ENCODE peak calls at places on chromosome 16, in eight cellular contexts. U, I, X, R, T, Q, E and M are unnamed samples.

GRCh38 chr16:66036162-66036561 is 330.3 kb upstream of the CDH5 start:
- DNase-seq in I (no peak), X (no peak), T (no peak), E (no peak), Q (peak), U (no peak), R (no peak), M (peak)

GRCh38 chr16:23801387-23801786 is 34.4 kb upstream of the PRKCB start:
- DNase-seq in I (peak), U (peak), E (peak), R (no peak), X (peak), T (peak), Q (peak), M (no peak)

GRCh38 chr16:70715860-70716357 is 30.1 kb upstream of the MTSS2 start:
- DNase-seq in R (no peak), I (peak), E (no peak), U (no peak), X (peak), T (no peak), Q (no peak), M (no peak)

GRCh38 chr16:9123871-9124270 is 32.4 kb downstream of the HAPSTR1 start:
- DNase-seq in I (no peak), R (no peak), T (no peak), X (peak), E (no peak), U (no peak), Q (no peak), M (no peak)

GRCh38 chr16:19751478-19751877 is 33.4 kb downstream of the IQCK start:
- DNase-seq in X (no peak), I (no peak), Q (no peak), E (no peak), T (no peak), R (no peak), U (no peak), M (no peak)

GRCh38 chr16:4134434-4134833 is 18.2 kb upstream of the ADCY9 start:
- DNase-seq in T (no peak), I (no peak), E (no peak), R (no peak), X (no peak), U (no peak), Q (no peak), M (no peak)

GRCh38 chr16:49213594-49213993 is 68.0 kb downstream of the CBLN1 start:
- DNase-seq in U (no peak), R (no peak), T (peak), X (no peak), E (no peak), I (no peak), Q (no peak), M (no peak)

GRCh38 chr16:3000540-3000939 is 12.2 kb upstream of the CLDN9 start:
- DNase-seq in I (no peak), X (no peak), U (no peak), E (no peak), R (no peak), T (no peak), Q (no peak), M (no peak)

GRCh38 chr16:24737391-24737871 is 8.0 kb downstream of the TNRC6A start:
- DNase-seq in E (no peak), X (no peak), T (no peak), U (no peak), Q (peak), R (no peak), I (no peak), M (no peak)

GRCh38 chr16:49842972-49843371 is 12.9 kb downstream of the ZNF423 start:
- DNase-seq in E (no peak), Q (no peak), R (no peak), I (no peak), X (no peak), U (no peak), T (no peak), M (no peak)

GRCh38 chr16:88387941-88388627 is 5.3 kb downstream of the ZNF469 start:
- DNase-seq in I (no peak), X (peak), T (no peak), R (no peak), E (no peak), Q (peak), U (no peak), M (peak)

GRCh38 chr16:87344931-87345631 is 27.9 kb upstream of the C16orf95 start:
- DNase-seq in T (peak), R (no peak), X (no peak), I (peak), E (peak), U (no peak), Q (no peak), M (no peak)

GRCh38 chr16:23699100-23699499 is 13.9 kb downstream of the ERN2 start:
- DNase-seq in I (no peak), U (no peak), T (no peak), X (no peak), Q (no peak), E (no peak), R (no peak), M (no peak)

GRCh38 chr16:89690392-89690901 is 4.0 kb downstream of the CDK10 start:
- DNase-seq in X (no peak), E (no peak), T (no peak), Q (no peak), U (no peak), I (no peak), R (no peak), M (peak)

GRCh38 chr16:48421741-48422140 is 36.5 kb upstream of the SIAH1 start:
- DNase-seq in I (no peak), Q (no peak), X (no peak), E (no peak), R (no peak), U (no peak), T (no peak), M (no peak)

GRCh38 chr16:1747934-1748333 is 23.4 kb downstream of the NME3 start:
- DNase-seq in I (no peak), U (no peak), X (no peak), T (no peak), E (no peak), Q (no peak), R (no peak), M (no peak)

GRCh38 chr16:84153660-84154214 is 8.6 kb downstream of the DNAAF1 start:
- DNase-seq in R (no peak), T (no peak), X (no peak), U (no peak), E (no peak), Q (no peak), I (no peak), M (no peak)

GRCh38 chr16:24534634-24535033 is 4.7 kb upstream of the RBBP6 start:
- DNase-seq in E (no peak), I (no peak), X (no peak), R (no peak), U (no peak), T (no peak), Q (no peak), M (no peak)

GRCh38 chr16:952321-952720 is 18.5 kb downstream of the LMF1 start:
- DNase-seq in Q (no peak), R (no peak), E (no peak), U (no peak), T (no peak), X (no peak), I (no peak), M (no peak)

GRCh38 chr16:50257876-50258275 is 8.5 kb upstream of the ADCY7 start:
- DNase-seq in R (no peak), U (no peak), E (no peak), I (no peak), Q (no peak), X (no peak), T (no peak), M (no peak)

GRCh38 chr16:56298948-56299602 is 107.8 kb downstream of the GNAO1 start:
- DNase-seq in I (no peak), R (no peak), U (peak), T (no peak), E (no peak), Q (no peak), X (no peak), M (no peak)

GRCh38 chr16:79081292-79082066 is 519.1 kb downstream of the MAF start:
- DNase-seq in Q (no peak), U (no peak), X (no peak), T (no peak), E (no peak), R (no peak), I (no peak), M (no peak)

GRCh38 chr16:4994719-4995434 is 36.7 kb downstream of the SEC14L5 start:
- DNase-seq in E (no peak), X (no peak), R (no peak), Q (peak), T (no peak), I (no peak), U (no peak), M (no peak)

GRCh38 chr16:15610369-15610871 is 32.5 kb downstream of the MARF1 start:
- DNase-seq in R (no peak), I (no peak), X (no peak), U (no peak), T (no peak), Q (peak), E (no peak), M (no peak)

GRCh38 chr16:11629071-11630030 is 38.9 kb upstream of the SNN start:
- DNase-seq in Q (no peak), E (no peak), I (no peak), R (no peak), T (peak), U (no peak), X (peak), M (no peak)

GRCh38 chr16:70454221-70455034 is at the start of gene FCSK:
- DNase-seq in I (peak), E (peak), T (peak), U (peak), R (no peak), Q (peak), X (peak), M (no peak)

GRCh38 chr16:66342294-66342900 is 24.1 kb upstream of the CDH5 start:
- DNase-seq in T (peak), I (no peak), X (no peak), U (peak), Q (no peak), E (no peak), R (no peak), M (no peak)

GRCh38 chr16:78259883-78260282 is 160.4 kb downstream of the WWOX start:
- DNase-seq in R (no peak), X (no peak), E (no peak), Q (no peak), I (no peak), T (peak), U (no peak), M (no peak)

GRCh38 chr16:2371421-2371820 is 30.9 kb upstream of the ABCA3 start:
- DNase-seq in R (no peak), E (no peak), I (no peak), Q (no peak), T (no peak), U (no peak), X (no peak), M (no peak)

GRCh38 chr16:75320435-75320834 is 69.0 kb upstream of the BCAR1 start:
- DNase-seq in R (no peak), I (no peak), T (peak), U (no peak), Q (no peak), X (no peak), E (no peak), M (no peak)

GRCh38 chr16:64507240-64508024 is 614.4 kb downstream of the CDH11 start:
- DNase-seq in I (no peak), Q (no peak), T (peak), R (no peak), E (no peak), X (no peak), U (no peak), M (no peak)

GRCh38 chr16:11076259-11077018 is 132.1 kb downstream of the CLEC16A start:
- DNase-seq in X (no peak), Q (no peak), R (no peak), I (peak), U (no peak), T (no peak), E (no peak), M (no peak)

GRCh38 chr16:84062734-84063640 is 20.4 kb upstream of the SLC38A8 start:
- DNase-seq in T (peak), Q (peak), U (peak), I (peak), E (peak), X (peak), R (peak), M (peak)

DNA sequence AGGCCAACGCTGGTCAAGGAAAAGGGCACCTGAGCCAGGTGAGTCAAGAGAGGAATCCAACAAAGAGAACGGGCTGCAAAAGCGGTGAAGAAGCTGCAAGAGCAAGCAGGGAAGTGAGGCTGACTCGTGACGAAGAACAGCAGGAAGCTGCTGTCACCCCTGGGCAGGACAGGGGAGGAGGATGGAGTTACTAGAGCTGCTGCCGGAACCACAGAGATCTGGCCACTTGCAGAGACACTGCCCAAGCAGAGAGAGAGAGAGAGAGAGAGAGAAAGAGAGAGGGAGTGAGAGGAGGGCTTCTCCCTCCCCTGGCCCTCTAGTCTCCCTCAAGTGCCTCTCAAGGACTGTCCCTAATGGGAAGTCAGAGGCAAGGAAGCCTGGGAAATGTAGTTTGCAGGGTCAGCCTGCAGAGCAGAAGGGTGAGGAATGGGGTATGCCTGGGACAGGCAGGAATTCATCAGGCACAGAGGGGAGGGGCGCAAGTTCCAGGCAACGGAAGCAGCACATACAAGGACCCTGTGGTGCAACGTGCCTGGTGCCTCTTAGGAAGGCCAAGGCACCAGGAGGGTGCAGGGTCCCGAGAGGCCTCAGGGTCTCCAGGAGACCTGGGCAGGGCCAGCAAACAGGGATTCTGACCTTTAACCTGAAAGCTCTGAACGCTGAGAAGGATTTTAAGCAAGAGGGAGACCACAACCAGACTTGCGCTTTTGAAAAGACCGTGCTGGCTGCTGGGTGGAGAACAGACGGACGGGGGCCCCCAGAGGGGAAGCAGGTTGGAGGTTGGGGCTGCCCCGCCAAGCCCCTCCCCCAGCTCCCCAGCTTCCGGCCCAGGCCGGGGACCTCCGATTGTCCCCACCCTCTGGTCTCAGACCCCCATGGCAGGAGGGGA is 45.8 kb upstream of the CIBAR2 start:
- DNase-seq in E (no peak), Q (peak), I (peak), X (no peak), R (no peak), T (peak), U (peak), M (no peak)
- H3K4me3 ChIP-seq in E (peak), Q (peak), I (peak), X (no peak), R (no peak), T (no peak), U (peak), M (no peak)

GRCh38 chr16:29864205-29864604 is 1.2 kb upstream of the CDIPT start:
- DNase-seq in Q (no peak), I (no peak), T (no peak), E (no peak), U (no peak), R (no peak), X (no peak), M (no peak)

GRCh38 chr16:29862383-29862883 is 593 bp downstream of the CDIPT start:
- DNase-seq in I (no peak), T (peak), E (no peak), R (no peak), U (no peak), X (peak), Q (no peak), M (no peak)

GRCh38 chr16:29860218-29860617 is 2.8 kb downstream of the CDIPT start:
- DNase-seq in E (no peak), T (no peak), X (no peak), Q (no peak), U (peak), R (no peak), I (no peak), M (no peak)

GRCh38 chr16:29862884-29863668 is at the start of gene CDIPT:
- DNase-seq in R (peak), Q (peak), U (peak), E (peak), I (peak), X (peak), T (peak), M (peak)

GRCh38 chr16:29863669-29863984 is 601 bp upstream of the CDIPT start:
- DNase-seq in E (no peak), I (no peak), R (no peak), U (no peak), Q (no peak), X (no peak), T (no peak), M (no peak)
- H3K4me3 ChIP-seq in E (no peak), I (no peak), R (peak), U (no peak), Q (peak), X (no peak), T (no peak), M (peak)

GRCh38 chr16:53052519-53053501 is at the start of gene CHD9NB:
- DNase-seq in R (no peak), T (peak), E (no peak), X (peak), U (peak), I (no peak), Q (peak), M (no peak)
- H3K4me3 ChIP-seq in R (no peak), T (no peak), E (no peak), X (no peak), U (no peak), I (no peak), Q (peak), M (peak)

DNA sequence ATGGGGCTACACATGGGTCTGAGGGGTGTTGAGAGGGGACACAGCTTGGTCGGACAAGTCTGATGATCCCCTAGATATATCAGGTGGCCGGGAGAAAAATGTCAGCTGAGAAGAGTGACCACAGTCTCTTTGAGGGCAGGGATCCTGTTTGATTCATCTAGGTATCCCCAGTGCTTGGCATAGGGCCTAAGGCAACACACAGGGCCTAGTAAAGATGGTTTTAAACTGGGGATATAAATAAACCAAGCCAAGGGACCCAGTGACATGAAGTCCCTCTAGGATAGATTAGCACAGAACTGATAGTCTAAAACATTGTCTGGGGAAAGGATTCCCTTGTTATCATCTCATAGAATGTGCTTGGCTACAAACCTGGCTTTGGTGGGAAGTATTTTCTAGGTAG is 1.4 kb downstream of the ERCC4 start:
- DNase-seq in E (no peak), U (no peak), I (no peak), Q (no peak), X (no peak), R (no peak), T (no peak), M (no peak)
- H3K4me3 ChIP-seq in E (no peak), U (no peak), I (no peak), Q (peak), X (no peak), R (no peak), T (no peak), M (no peak)

DNA sequence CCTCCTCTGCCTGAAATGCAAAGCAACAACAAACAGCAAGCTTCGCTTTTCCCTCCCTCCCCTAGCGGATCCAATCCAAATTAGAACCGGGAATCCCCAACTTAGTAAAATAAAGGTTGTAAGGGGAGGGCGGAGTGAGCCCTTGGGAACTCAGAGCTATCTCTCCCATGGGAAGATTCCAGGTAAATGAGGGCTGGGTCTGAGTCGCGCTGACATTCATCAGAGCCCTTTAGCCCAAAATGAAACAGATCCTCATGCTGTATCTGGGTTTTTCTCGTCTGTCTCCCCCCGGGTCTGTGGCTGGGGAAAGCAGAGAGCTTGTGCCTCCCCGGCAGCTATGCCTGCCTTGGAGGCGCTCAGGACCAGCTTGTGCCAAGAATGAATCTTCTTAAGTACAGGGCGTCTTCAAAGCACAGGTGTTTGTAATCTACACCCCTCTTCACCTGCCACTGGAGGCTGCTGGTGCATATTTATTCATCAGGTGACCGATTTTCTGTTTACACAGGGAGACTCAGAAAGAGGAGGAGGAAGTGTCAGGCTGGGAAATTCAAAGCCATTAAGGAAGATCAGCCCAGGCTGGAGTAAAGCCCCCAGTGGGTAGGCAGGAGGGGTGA is 55.0 kb upstream of the GSE1 start:
- DNase-seq in I (no peak), Q (no peak), R (no peak), U (no peak), T (peak), E (no peak), X (peak), M (no peak)
- H3K4me3 ChIP-seq in I (peak), Q (peak), R (peak), U (peak), T (peak), E (no peak), X (no peak), M (peak)

GRCh38 chr16:86158688-86159360 is 259.9 kb downstream of the IRF8 start:
- DNase-seq in E (no peak), U (no peak), I (no peak), R (no peak), T (peak), X (no peak), Q (peak), M (no peak)

GRCh38 chr16:86157616-86158247 is 258.8 kb downstream of the IRF8 start:
- DNase-seq in R (no peak), U (no peak), Q (no peak), X (no peak), T (no peak), I (no peak), E (no peak), M (no peak)

GRCh38 chr16:86150646-86151371 is 251.8 kb downstream of the IRF8 start:
- DNase-seq in R (no peak), Q (no peak), I (no peak), T (peak), U (no peak), X (no peak), E (no peak), M (no peak)

GRCh38 chr16:86151372-86151950 is 252.5 kb downstream of the IRF8 start:
- DNase-seq in R (no peak), Q (no peak), T (no peak), U (no peak), X (no peak), I (no peak), E (no peak), M (no peak)

DNA sequence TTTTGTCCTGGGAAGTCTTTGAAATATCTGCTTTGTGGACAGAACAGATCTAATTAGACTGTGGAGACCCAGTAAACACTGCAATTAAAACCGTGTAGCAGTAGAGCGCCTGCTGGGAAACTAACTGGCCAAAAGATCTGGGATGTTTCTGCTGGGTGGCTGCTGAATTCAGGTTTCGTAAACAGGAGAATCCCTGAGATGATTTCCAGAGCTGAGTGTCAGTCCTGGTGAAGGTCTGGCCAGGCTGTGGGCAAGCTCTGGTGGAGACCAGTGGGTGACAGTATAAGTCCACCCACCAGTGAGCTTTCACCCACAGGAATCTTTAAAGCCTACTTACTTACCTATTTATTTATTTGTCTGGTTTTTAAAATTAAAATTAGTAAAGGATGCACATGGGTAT is 257.2 kb downstream of the IRF8 start:
- DNase-seq in E (no peak), I (no peak), R (no peak), U (no peak), Q (no peak), X (no peak), T (no peak), M (no peak)
- H3K4me3 ChIP-seq in E (no peak), I (no peak), R (no peak), U (no peak), Q (no peak), X (no peak), T (no peak), M (no peak)